ENCODE peak calls at places on chromosomes 4 and X, in eight cellular contexts. One of them, this sample, is unnamed.

GRCh38 chrX:143429021-143429570 is 88.2 kb downstream of the SPANXN3 start:
- DNase-seq in HFF-Myc: no peak
- DNase-seq in cardiac muscle cell: peak; percentile 29
- DNase-seq in AML-193: no peak
- DNase-seq in left cardiac atrium: no peak
- DNase-seq in activated CD4-positive, alpha-beta memory T cell treated with anti-CD3 and anti-CD28 coated beads for 36 hours: no peak
- DNase-seq in ureter: no peak
- DNase-seq in NCI-H1092: no peak
- DNase-seq in this sample: no peak

GRCh38 chr4:46254788-46255187 is 130.9 kb upstream of the GABRG1 start:
- DNase-seq in ureter: no peak
- DNase-seq in cardiac muscle cell: peak; percentile 1
- DNase-seq in left cardiac atrium: no peak
- DNase-seq in HFF-Myc: no peak
- DNase-seq in AML-193: no peak
- DNase-seq in NCI-H1092: no peak
- DNase-seq in activated CD4-positive, alpha-beta memory T cell treated with anti-CD3 and anti-CD28 coated beads for 36 hours: no peak
- DNase-seq in this sample: no peak

GRCh38 chr4:105192474-105192873 is 45.8 kb downstream of the TET2 start:
- DNase-seq in activated CD4-positive, alpha-beta memory T cell treated with anti-CD3 and anti-CD28 coated beads for 36 hours: no peak
- DNase-seq in HFF-Myc: no peak
- DNase-seq in left cardiac atrium: no peak
- DNase-seq in AML-193: no peak
- DNase-seq in cardiac muscle cell: no peak
- DNase-seq in ureter: no peak
- DNase-seq in NCI-H1092: no peak
- DNase-seq in this sample: no peak

GRCh38 chrX:134373736-134374135 is 86.2 kb upstream of the HPRT1 start:
- DNase-seq in cardiac muscle cell: no peak
- DNase-seq in HFF-Myc: no peak
- DNase-seq in AML-193: no peak
- DNase-seq in NCI-H1092: no peak
- DNase-seq in ureter: no peak
- DNase-seq in left cardiac atrium: no peak
- DNase-seq in activated CD4-positive, alpha-beta memory T cell treated with anti-CD3 and anti-CD28 coated beads for 36 hours: no peak
- DNase-seq in this sample: no peak

GRCh38 chr4:76850010-76850441 is 47.9 kb downstream of the SOWAHB start:
- DNase-seq in activated CD4-positive, alpha-beta memory T cell treated with anti-CD3 and anti-CD28 coated beads for 36 hours: no peak
- DNase-seq in left cardiac atrium: no peak
- DNase-seq in ureter: no peak
- DNase-seq in NCI-H1092: no peak
- DNase-seq in HFF-Myc: peak; percentile 75
- DNase-seq in AML-193: no peak
- DNase-seq in cardiac muscle cell: peak; percentile 90
- DNase-seq in this sample: no peak

GRCh38 chr4:87121332-87122065 is 98.9 kb downstream of the KLHL8 start:
- DNase-seq in AML-193: no peak
- DNase-seq in activated CD4-positive, alpha-beta memory T cell treated with anti-CD3 and anti-CD28 coated beads for 36 hours: no peak
- DNase-seq in left cardiac atrium: no peak
- DNase-seq in ureter: no peak
- DNase-seq in NCI-H1092: no peak
- DNase-seq in cardiac muscle cell: peak; percentile 17
- DNase-seq in HFF-Myc: no peak
- DNase-seq in this sample: no peak

GRCh38 chr4:54228064-54228527 is 997 bp upstream of the PDGFRA start:
- DNase-seq in NCI-H1092: peak; percentile 39
- DNase-seq in left cardiac atrium: peak; percentile 80
- DNase-seq in ureter: peak; percentile 74
- DNase-seq in HFF-Myc: peak; percentile 64
- DNase-seq in AML-193: no peak
- DNase-seq in activated CD4-positive, alpha-beta memory T cell treated with anti-CD3 and anti-CD28 coated beads for 36 hours: peak; percentile 73
- DNase-seq in cardiac muscle cell: peak; percentile 96
- DNase-seq in this sample: peak; percentile 59

GRCh38 chrX:46165411-46165810 is 379.8 kb downstream of the ZNF674 start:
- DNase-seq in left cardiac atrium: no peak
- DNase-seq in cardiac muscle cell: peak; percentile 7
- DNase-seq in activated CD4-positive, alpha-beta memory T cell treated with anti-CD3 and anti-CD28 coated beads for 36 hours: no peak
- DNase-seq in NCI-H1092: no peak
- DNase-seq in AML-193: no peak
- DNase-seq in ureter: no peak
- DNase-seq in HFF-Myc: no peak
- DNase-seq in this sample: no peak

GRCh38 chrX:39550795-39551361 is 546.9 kb downstream of the BCOR start:
- DNase-seq in ureter: no peak
- DNase-seq in AML-193: no peak
- DNase-seq in HFF-Myc: no peak
- DNase-seq in NCI-H1092: no peak
- DNase-seq in activated CD4-positive, alpha-beta memory T cell treated with anti-CD3 and anti-CD28 coated beads for 36 hours: peak; percentile 8
- DNase-seq in cardiac muscle cell: no peak
- DNase-seq in left cardiac atrium: no peak
- DNase-seq in this sample: no peak

GRCh38 chr4:8281519-8282133 is 12.1 kb downstream of the HTRA3 start:
- DNase-seq in activated CD4-positive, alpha-beta memory T cell treated with anti-CD3 and anti-CD28 coated beads for 36 hours: no peak
- DNase-seq in AML-193: no peak
- DNase-seq in NCI-H1092: no peak
- DNase-seq in HFF-Myc: no peak
- DNase-seq in cardiac muscle cell: peak; percentile 95
- DNase-seq in ureter: peak; percentile 70
- DNase-seq in left cardiac atrium: peak; percentile 81
- DNase-seq in this sample: no peak

GRCh38 chrX:10041383-10041782 is 74.2 kb downstream of the CLDN34 start:
- DNase-seq in NCI-H1092: no peak
- DNase-seq in AML-193: no peak
- DNase-seq in cardiac muscle cell: no peak
- DNase-seq in left cardiac atrium: no peak
- DNase-seq in activated CD4-positive, alpha-beta memory T cell treated with anti-CD3 and anti-CD28 coated beads for 36 hours: no peak
- DNase-seq in HFF-Myc: no peak
- DNase-seq in ureter: no peak
- DNase-seq in this sample: no peak

GRCh38 chr4:4881432-4881831 is 22.0 kb downstream of the MSX1 start:
- DNase-seq in left cardiac atrium: no peak
- DNase-seq in NCI-H1092: no peak
- DNase-seq in activated CD4-positive, alpha-beta memory T cell treated with anti-CD3 and anti-CD28 coated beads for 36 hours: no peak
- DNase-seq in ureter: no peak
- DNase-seq in HFF-Myc: no peak
- DNase-seq in AML-193: no peak
- DNase-seq in cardiac muscle cell: no peak
- DNase-seq in this sample: no peak

GRCh38 chrX:136453771-136454170 is 34.0 kb upstream of the BRS3 start:
- DNase-seq in AML-193: no peak
- DNase-seq in HFF-Myc: no peak
- DNase-seq in left cardiac atrium: no peak
- DNase-seq in NCI-H1092: peak; percentile 6
- DNase-seq in ureter: no peak
- DNase-seq in activated CD4-positive, alpha-beta memory T cell treated with anti-CD3 and anti-CD28 coated beads for 36 hours: no peak
- DNase-seq in cardiac muscle cell: no peak
- DNase-seq in this sample: no peak

GRCh38 chrX:54427837-54428424 is 12.3 kb upstream of the TSR2 start:
- DNase-seq in HFF-Myc: no peak
- DNase-seq in ureter: no peak
- DNase-seq in AML-193: no peak
- DNase-seq in left cardiac atrium: no peak
- DNase-seq in cardiac muscle cell: no peak
- DNase-seq in NCI-H1092: no peak
- DNase-seq in activated CD4-positive, alpha-beta memory T cell treated with anti-CD3 and anti-CD28 coated beads for 36 hours: no peak
- DNase-seq in this sample: no peak

GRCh38 chr4:82799006-82799881 is 648 bp upstream of the SCD5 start:
- DNase-seq in NCI-H1092: no peak
- DNase-seq in activated CD4-positive, alpha-beta memory T cell treated with anti-CD3 and anti-CD28 coated beads for 36 hours: no peak
- DNase-seq in cardiac muscle cell: no peak
- DNase-seq in ureter: no peak
- DNase-seq in left cardiac atrium: no peak
- DNase-seq in AML-193: no peak
- DNase-seq in HFF-Myc: no peak
- DNase-seq in this sample: peak; percentile 38

GRCh38 chr4:22389240-22389871 is 126.5 kb downstream of the ADGRA3 start:
- DNase-seq in ureter: peak; percentile 57
- DNase-seq in left cardiac atrium: peak; percentile 28
- DNase-seq in cardiac muscle cell: peak; percentile 88
- DNase-seq in HFF-Myc: peak; percentile 60
- DNase-seq in AML-193: peak; percentile 44
- DNase-seq in NCI-H1092: peak; percentile 19
- DNase-seq in activated CD4-positive, alpha-beta memory T cell treated with anti-CD3 and anti-CD28 coated beads for 36 hours: peak; percentile 40
- DNase-seq in this sample: peak; percentile 45

GRCh38 chrX:148422531-148422930 is 77.9 kb upstream of the AFF2 start:
- DNase-seq in ureter: no peak
- DNase-seq in HFF-Myc: no peak
- DNase-seq in left cardiac atrium: no peak
- DNase-seq in NCI-H1092: no peak
- DNase-seq in cardiac muscle cell: no peak
- DNase-seq in AML-193: no peak
- DNase-seq in activated CD4-positive, alpha-beta memory T cell treated with anti-CD3 and anti-CD28 coated beads for 36 hours: no peak
- DNase-seq in this sample: no peak

GRCh38 chrX:68498044-68498507 is 775 bp upstream of the YIPF6 start:
- DNase-seq in AML-193: no peak
- DNase-seq in ureter: no peak
- DNase-seq in cardiac muscle cell: no peak
- DNase-seq in HFF-Myc: no peak
- DNase-seq in activated CD4-positive, alpha-beta memory T cell treated with anti-CD3 and anti-CD28 coated beads for 36 hours: no peak
- DNase-seq in left cardiac atrium: no peak
- DNase-seq in NCI-H1092: no peak
- DNase-seq in this sample: no peak

GRCh38 chrX:13101439-13102139 is 57.2 kb upstream of the FAM9C start:
- DNase-seq in HFF-Myc: peak; percentile 66
- DNase-seq in left cardiac atrium: peak; percentile 77
- DNase-seq in AML-193: peak; percentile 31
- DNase-seq in activated CD4-positive, alpha-beta memory T cell treated with anti-CD3 and anti-CD28 coated beads for 36 hours: peak; percentile 67
- DNase-seq in NCI-H1092: no peak
- DNase-seq in ureter: peak; percentile 77
- DNase-seq in cardiac muscle cell: peak; percentile 84
- DNase-seq in this sample: peak; percentile 71

GRCh38 chrX:153726286-153727107 is 1.8 kb downstream of the ABCD1 start:
- DNase-seq in ureter: peak; percentile 64
- DNase-seq in NCI-H1092: peak; percentile 18
- DNase-seq in AML-193: peak; percentile 9
- DNase-seq in HFF-Myc: no peak
- DNase-seq in activated CD4-positive, alpha-beta memory T cell treated with anti-CD3 and anti-CD28 coated beads for 36 hours: peak; percentile 50
- DNase-seq in cardiac muscle cell: peak; percentile 51
- DNase-seq in left cardiac atrium: peak; percentile 71
- DNase-seq in this sample: peak; percentile 55

GRCh38 chr4:77713884-77714283 is 105.3 kb downstream of the CNOT6L start:
- DNase-seq in activated CD4-positive, alpha-beta memory T cell treated with anti-CD3 and anti-CD28 coated beads for 36 hours: no peak
- DNase-seq in cardiac muscle cell: no peak
- DNase-seq in NCI-H1092: no peak
- DNase-seq in HFF-Myc: no peak
- DNase-seq in left cardiac atrium: no peak
- DNase-seq in ureter: no peak
- DNase-seq in AML-193: no peak
- DNase-seq in this sample: no peak

GRCh38 chr4:121597346-121597934 is 99.3 kb downstream of the ANXA5 start:
- DNase-seq in NCI-H1092: no peak
- DNase-seq in left cardiac atrium: no peak
- DNase-seq in cardiac muscle cell: no peak
- DNase-seq in AML-193: no peak
- DNase-seq in activated CD4-positive, alpha-beta memory T cell treated with anti-CD3 and anti-CD28 coated beads for 36 hours: peak; percentile 47
- DNase-seq in ureter: no peak
- DNase-seq in HFF-Myc: no peak
- DNase-seq in this sample: no peak

GRCh38 chr4:170849969-170850368 is 760.2 kb upstream of the AADAT start:
- DNase-seq in activated CD4-positive, alpha-beta memory T cell treated with anti-CD3 and anti-CD28 coated beads for 36 hours: no peak
- DNase-seq in HFF-Myc: no peak
- DNase-seq in cardiac muscle cell: no peak
- DNase-seq in NCI-H1092: no peak
- DNase-seq in ureter: no peak
- DNase-seq in AML-193: no peak
- DNase-seq in left cardiac atrium: no peak
- DNase-seq in this sample: no peak

GRCh38 chr4:28444886-28445496 is 1584.3 kb downstream of the STIM2 start:
- DNase-seq in activated CD4-positive, alpha-beta memory T cell treated with anti-CD3 and anti-CD28 coated beads for 36 hours: no peak
- DNase-seq in HFF-Myc: no peak
- DNase-seq in left cardiac atrium: no peak
- DNase-seq in ureter: no peak
- DNase-seq in cardiac muscle cell: peak; percentile 6
- DNase-seq in AML-193: no peak
- DNase-seq in NCI-H1092: no peak
- DNase-seq in this sample: no peak

GRCh38 chr4:153447175-153447887 is 18.8 kb upstream of the TMEM131L start:
- DNase-seq in ureter: no peak
- DNase-seq in NCI-H1092: no peak
- DNase-seq in activated CD4-positive, alpha-beta memory T cell treated with anti-CD3 and anti-CD28 coated beads for 36 hours: no peak
- DNase-seq in cardiac muscle cell: peak; percentile 86
- DNase-seq in AML-193: no peak
- DNase-seq in left cardiac atrium: no peak
- DNase-seq in HFF-Myc: no peak
- DNase-seq in this sample: no peak

GRCh38 chrX:26952213-26952612 is 510.9 kb downstream of the PPP4R3C start:
- DNase-seq in left cardiac atrium: no peak
- DNase-seq in cardiac muscle cell: no peak
- DNase-seq in activated CD4-positive, alpha-beta memory T cell treated with anti-CD3 and anti-CD28 coated beads for 36 hours: no peak
- DNase-seq in ureter: no peak
- DNase-seq in NCI-H1092: no peak
- DNase-seq in HFF-Myc: no peak
- DNase-seq in AML-193: no peak
- DNase-seq in this sample: no peak

GRCh38 chrX:15056044-15056443 is 182.8 kb downstream of the MOSPD2 start:
- DNase-seq in NCI-H1092: no peak
- DNase-seq in activated CD4-positive, alpha-beta memory T cell treated with anti-CD3 and anti-CD28 coated beads for 36 hours: no peak
- DNase-seq in AML-193: no peak
- DNase-seq in left cardiac atrium: no peak
- DNase-seq in HFF-Myc: no peak
- DNase-seq in ureter: no peak
- DNase-seq in cardiac muscle cell: no peak
- DNase-seq in this sample: no peak

GRCh38 chr4:26325191-26325590 is 4.4 kb downstream of the RBPJ start:
- DNase-seq in ureter: no peak
- DNase-seq in AML-193: peak; percentile 62
- DNase-seq in left cardiac atrium: no peak
- DNase-seq in activated CD4-positive, alpha-beta memory T cell treated with anti-CD3 and anti-CD28 coated beads for 36 hours: no peak
- DNase-seq in NCI-H1092: no peak
- DNase-seq in HFF-Myc: no peak
- DNase-seq in cardiac muscle cell: peak; percentile 50
- DNase-seq in this sample: no peak